ENCODE peak calls at places on chromosomes 16 and 17, in five cellular contexts. One of them, this sample, is unnamed.

GRCh38 chr17:17401271-17401781 is 75.5 kb upstream of the MED9 start:
- DNase-seq in breast epithelium: no peak
- DNase-seq in Caco-2: peak
- DNase-seq in fibroblast of mammary gland: peak
- DNase-seq in activated CD8-positive, alpha-beta T cell treated with anti-CD3 and anti-CD28 coated beads for 36 hours: peak
- DNase-seq in this sample: no peak

GRCh38 chr17:39513256-39513655 is 52.0 kb downstream of the CDK12 start:
- DNase-seq in Caco-2: no peak
- DNase-seq in breast epithelium: no peak
- DNase-seq in fibroblast of mammary gland: no peak
- DNase-seq in activated CD8-positive, alpha-beta T cell treated with anti-CD3 and anti-CD28 coated beads for 36 hours: no peak
- DNase-seq in this sample: no peak

GRCh38 chr17:33178641-33179040 is 114.5 kb downstream of the ASIC2 start:
- DNase-seq in Caco-2: no peak
- DNase-seq in fibroblast of mammary gland: no peak
- DNase-seq in breast epithelium: no peak
- DNase-seq in activated CD8-positive, alpha-beta T cell treated with anti-CD3 and anti-CD28 coated beads for 36 hours: no peak
- DNase-seq in this sample: no peak

GRCh38 chr17:5128905-5129535 is 13.2 kb downstream of the USP6 start:
- DNase-seq in fibroblast of mammary gland: no peak
- DNase-seq in breast epithelium: no peak
- DNase-seq in activated CD8-positive, alpha-beta T cell treated with anti-CD3 and anti-CD28 coated beads for 36 hours: no peak
- DNase-seq in Caco-2: no peak
- DNase-seq in this sample: peak

GRCh38 chr16:49560018-49560830 is 186.6 kb downstream of the C16orf78 start:
- DNase-seq in Caco-2: no peak
- DNase-seq in fibroblast of mammary gland: peak
- DNase-seq in breast epithelium: peak
- DNase-seq in activated CD8-positive, alpha-beta T cell treated with anti-CD3 and anti-CD28 coated beads for 36 hours: no peak
- DNase-seq in this sample: no peak

GRCh38 chr16:9125658-9126492 is 34.4 kb downstream of the HAPSTR1 start:
- DNase-seq in activated CD8-positive, alpha-beta T cell treated with anti-CD3 and anti-CD28 coated beads for 36 hours: peak
- DNase-seq in breast epithelium: no peak
- DNase-seq in Caco-2: no peak
- DNase-seq in fibroblast of mammary gland: no peak
- DNase-seq in this sample: peak

GRCh38 chr16:81616321-81617020 is 162.6 kb upstream of the PLCG2 start:
- DNase-seq in activated CD8-positive, alpha-beta T cell treated with anti-CD3 and anti-CD28 coated beads for 36 hours: peak
- DNase-seq in fibroblast of mammary gland: peak
- DNase-seq in breast epithelium: no peak
- DNase-seq in Caco-2: no peak
- DNase-seq in this sample: no peak

GRCh38 chr17:83196088-83196765 is 116.8 kb downstream of the METRNL start:
- DNase-seq in activated CD8-positive, alpha-beta T cell treated with anti-CD3 and anti-CD28 coated beads for 36 hours: no peak
- DNase-seq in breast epithelium: peak
- DNase-seq in fibroblast of mammary gland: peak
- DNase-seq in Caco-2: no peak
- DNase-seq in this sample: no peak

GRCh38 chr17:13885953-13886889 is 183.1 kb upstream of the COX10 start:
- DNase-seq in fibroblast of mammary gland: peak
- DNase-seq in breast epithelium: no peak
- DNase-seq in Caco-2: no peak
- DNase-seq in activated CD8-positive, alpha-beta T cell treated with anti-CD3 and anti-CD28 coated beads for 36 hours: no peak
- DNase-seq in this sample: no peak

GRCh38 chr16:46733319-46733830 is 14.8 kb downstream of the MYLK3 start:
- DNase-seq in breast epithelium: no peak
- DNase-seq in Caco-2: no peak
- DNase-seq in fibroblast of mammary gland: no peak
- DNase-seq in activated CD8-positive, alpha-beta T cell treated with anti-CD3 and anti-CD28 coated beads for 36 hours: no peak
- DNase-seq in this sample: no peak

GRCh38 chr17:2335726-2336214 is 487 bp downstream of the TSR1 start:
- DNase-seq in breast epithelium: no peak
- DNase-seq in activated CD8-positive, alpha-beta T cell treated with anti-CD3 and anti-CD28 coated beads for 36 hours: no peak
- DNase-seq in Caco-2: no peak
- DNase-seq in fibroblast of mammary gland: no peak
- DNase-seq in this sample: no peak

GRCh38 chr17:77957869-77958715 is at the start of gene TNRC6C:
- DNase-seq in fibroblast of mammary gland: peak
- DNase-seq in Caco-2: peak
- DNase-seq in activated CD8-positive, alpha-beta T cell treated with anti-CD3 and anti-CD28 coated beads for 36 hours: peak
- DNase-seq in breast epithelium: peak
- DNase-seq in this sample: peak
- TF ChIP-seq CTCF in fibroblast of mammary gland: no peak
- TF ChIP-seq CTCF in Caco-2: peak
- TF ChIP-seq CTCF in activated CD8-positive, alpha-beta T cell treated with anti-CD3 and anti-CD28 coated beads for 36 hours: no peak
- TF ChIP-seq CTCF in breast epithelium: peak
- TF ChIP-seq CTCF in this sample: no peak

GRCh38 chr16:2486645-2487516 is 12.0 kb downstream of the TBC1D24 start:
- DNase-seq in Caco-2: no peak
- DNase-seq in fibroblast of mammary gland: no peak
- DNase-seq in breast epithelium: peak
- DNase-seq in activated CD8-positive, alpha-beta T cell treated with anti-CD3 and anti-CD28 coated beads for 36 hours: peak
- DNase-seq in this sample: no peak
- TF ChIP-seq CTCF in Caco-2: no peak
- TF ChIP-seq CTCF in fibroblast of mammary gland: no peak
- TF ChIP-seq CTCF in breast epithelium: peak
- TF ChIP-seq CTCF in activated CD8-positive, alpha-beta T cell treated with anti-CD3 and anti-CD28 coated beads for 36 hours: peak
- TF ChIP-seq CTCF in this sample: no peak

GRCh38 chr16:88662843-88663606 is at the start of gene MVD:
- DNase-seq in fibroblast of mammary gland: peak
- DNase-seq in breast epithelium: peak
- DNase-seq in activated CD8-positive, alpha-beta T cell treated with anti-CD3 and anti-CD28 coated beads for 36 hours: peak
- DNase-seq in Caco-2: peak
- DNase-seq in this sample: peak
- TF ChIP-seq CTCF in fibroblast of mammary gland: no peak
- TF ChIP-seq CTCF in breast epithelium: no peak
- TF ChIP-seq CTCF in activated CD8-positive, alpha-beta T cell treated with anti-CD3 and anti-CD28 coated beads for 36 hours: no peak
- TF ChIP-seq CTCF in Caco-2: peak
- TF ChIP-seq CTCF in this sample: no peak

DNA sequence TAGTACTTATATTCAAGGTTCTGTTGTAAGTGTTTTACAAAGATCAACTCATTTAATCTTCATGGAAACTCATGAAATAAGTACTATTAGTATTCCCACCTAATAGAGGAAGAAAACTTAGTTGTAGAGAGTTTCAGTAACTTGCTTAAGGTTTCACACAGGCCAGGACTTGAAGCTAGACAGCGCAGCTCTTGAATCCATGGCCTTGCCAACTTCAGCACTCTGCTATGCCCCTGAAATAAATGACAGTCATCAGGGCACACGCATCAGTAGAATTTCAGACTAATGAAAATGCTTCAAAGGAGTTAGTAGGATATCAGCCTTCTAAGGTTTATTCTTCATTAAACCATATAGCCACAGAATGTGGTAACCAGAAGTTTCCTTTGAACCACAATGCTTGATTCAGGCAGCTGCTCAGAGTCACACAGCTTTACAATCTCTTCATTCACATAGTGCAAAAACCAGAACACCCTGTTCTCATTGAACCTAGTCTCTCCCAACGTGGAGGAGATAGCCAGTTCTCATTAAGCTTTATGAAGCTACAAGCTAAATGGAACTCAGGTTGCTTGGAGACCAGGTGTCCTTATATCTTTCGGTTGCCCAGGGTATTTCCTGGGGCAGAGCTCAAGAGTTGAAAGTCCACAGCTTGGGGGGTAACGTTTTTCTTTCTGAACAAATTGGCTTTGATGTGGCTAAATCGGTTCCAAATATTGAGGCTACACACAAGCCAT is 39.7 kb downstream of the KCNJ2 start:
- DNase-seq in activated CD8-positive, alpha-beta T cell treated with anti-CD3 and anti-CD28 coated beads for 36 hours: no peak
- DNase-seq in breast epithelium: no peak
- DNase-seq in Caco-2: no peak
- DNase-seq in fibroblast of mammary gland: no peak
- DNase-seq in this sample: no peak
- TF ChIP-seq CTCF in activated CD8-positive, alpha-beta T cell treated with anti-CD3 and anti-CD28 coated beads for 36 hours: no peak
- TF ChIP-seq CTCF in breast epithelium: no peak
- TF ChIP-seq CTCF in Caco-2: no peak
- TF ChIP-seq CTCF in fibroblast of mammary gland: no peak
- TF ChIP-seq CTCF in this sample: no peak

GRCh38 chr17:37737081-37737480 is 7.8 kb downstream of the HNF1B start:
- DNase-seq in Caco-2: no peak
- DNase-seq in activated CD8-positive, alpha-beta T cell treated with anti-CD3 and anti-CD28 coated beads for 36 hours: no peak
- DNase-seq in breast epithelium: no peak
- DNase-seq in fibroblast of mammary gland: peak
- DNase-seq in this sample: no peak
- TF ChIP-seq CTCF in Caco-2: peak
- TF ChIP-seq CTCF in activated CD8-positive, alpha-beta T cell treated with anti-CD3 and anti-CD28 coated beads for 36 hours: no peak
- TF ChIP-seq CTCF in breast epithelium: no peak
- TF ChIP-seq CTCF in fibroblast of mammary gland: peak
- TF ChIP-seq CTCF in this sample: peak

DNA sequence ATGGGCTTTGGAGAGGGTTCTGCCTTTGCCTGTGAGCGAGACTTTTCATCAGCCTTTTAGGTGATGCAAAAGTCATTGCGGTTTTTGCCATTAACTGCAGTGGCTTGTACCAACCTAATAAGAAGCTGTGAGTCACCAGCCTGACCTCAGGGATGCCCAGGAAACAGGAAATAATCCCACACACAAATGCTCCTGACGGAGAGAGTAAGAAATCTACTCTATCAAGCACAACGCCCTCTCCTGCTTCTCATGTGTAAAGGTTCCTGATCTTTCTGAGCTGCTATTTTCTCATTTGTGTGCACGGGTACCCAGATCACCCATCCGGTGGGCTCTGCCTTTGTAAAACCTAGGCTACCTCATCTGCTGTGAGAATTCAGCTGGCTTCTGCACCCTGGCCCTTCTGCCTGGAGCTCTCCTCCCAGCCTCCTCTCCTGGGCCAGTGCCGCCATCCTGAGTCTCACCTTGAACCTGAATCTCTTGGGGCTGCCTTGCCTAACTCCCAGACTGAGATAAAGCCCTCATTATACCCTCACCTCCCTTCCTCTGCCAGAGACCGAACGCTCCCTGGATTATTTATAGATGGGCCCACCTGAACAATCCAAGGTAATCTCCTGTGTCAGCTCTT is 299.7 kb downstream of the C16orf95 start:
- DNase-seq in Caco-2: no peak
- DNase-seq in fibroblast of mammary gland: peak
- DNase-seq in activated CD8-positive, alpha-beta T cell treated with anti-CD3 and anti-CD28 coated beads for 36 hours: peak
- DNase-seq in breast epithelium: no peak
- DNase-seq in this sample: no peak
- TF ChIP-seq CTCF in Caco-2: no peak
- TF ChIP-seq CTCF in fibroblast of mammary gland: peak
- TF ChIP-seq CTCF in activated CD8-positive, alpha-beta T cell treated with anti-CD3 and anti-CD28 coated beads for 36 hours: no peak
- TF ChIP-seq CTCF in breast epithelium: no peak
- TF ChIP-seq CTCF in this sample: peak

DNA sequence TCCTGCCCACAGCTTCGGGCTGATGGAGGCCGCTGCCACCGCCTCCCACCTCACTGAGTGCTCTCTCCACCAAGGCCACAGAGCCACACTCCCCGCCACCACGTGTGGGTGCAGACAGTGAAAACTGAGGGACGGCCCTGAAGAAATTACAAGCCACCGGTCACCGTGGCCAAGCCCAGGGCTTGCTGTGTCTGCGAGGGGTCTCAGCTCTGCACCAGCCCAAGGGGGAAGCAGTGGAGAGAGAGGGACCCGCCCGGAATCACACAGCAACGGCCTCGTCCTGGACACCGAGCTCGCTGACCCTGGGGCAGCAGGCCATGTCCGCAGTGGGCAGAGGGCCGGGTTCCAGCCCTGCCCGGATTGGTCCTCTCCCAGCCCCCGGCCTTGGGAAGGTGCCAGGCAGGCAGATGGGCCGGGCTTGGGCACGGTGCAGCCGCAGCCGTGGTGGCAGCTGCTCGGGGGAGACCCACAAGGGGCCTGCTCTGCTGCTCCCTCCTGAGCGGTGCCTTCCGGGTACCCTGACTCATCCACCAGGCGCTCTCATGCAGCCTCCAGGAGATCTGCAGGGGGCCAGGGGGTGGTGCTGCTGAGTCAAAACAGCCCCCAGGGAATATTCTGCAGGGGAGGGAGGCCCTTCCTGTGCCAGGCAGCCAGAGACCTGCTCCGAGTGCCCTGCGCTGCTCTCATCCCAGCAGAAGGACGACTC is 52.0 kb downstream of the CBFA2T3 start:
- DNase-seq in Caco-2: peak
- DNase-seq in fibroblast of mammary gland: peak
- DNase-seq in activated CD8-positive, alpha-beta T cell treated with anti-CD3 and anti-CD28 coated beads for 36 hours: peak
- DNase-seq in breast epithelium: no peak
- DNase-seq in this sample: no peak
- TF ChIP-seq CTCF in Caco-2: peak
- TF ChIP-seq CTCF in fibroblast of mammary gland: peak
- TF ChIP-seq CTCF in activated CD8-positive, alpha-beta T cell treated with anti-CD3 and anti-CD28 coated beads for 36 hours: peak
- TF ChIP-seq CTCF in breast epithelium: peak
- TF ChIP-seq CTCF in this sample: peak

GRCh38 chr17:43840814-43841213 is 6.2 kb upstream of the CD300LG start:
- DNase-seq in fibroblast of mammary gland: no peak
- DNase-seq in breast epithelium: no peak
- DNase-seq in activated CD8-positive, alpha-beta T cell treated with anti-CD3 and anti-CD28 coated beads for 36 hours: no peak
- DNase-seq in Caco-2: peak
- DNase-seq in this sample: no peak
- TF ChIP-seq CTCF in fibroblast of mammary gland: peak
- TF ChIP-seq CTCF in breast epithelium: no peak
- TF ChIP-seq CTCF in activated CD8-positive, alpha-beta T cell treated with anti-CD3 and anti-CD28 coated beads for 36 hours: no peak
- TF ChIP-seq CTCF in Caco-2: peak
- TF ChIP-seq CTCF in this sample: peak

DNA sequence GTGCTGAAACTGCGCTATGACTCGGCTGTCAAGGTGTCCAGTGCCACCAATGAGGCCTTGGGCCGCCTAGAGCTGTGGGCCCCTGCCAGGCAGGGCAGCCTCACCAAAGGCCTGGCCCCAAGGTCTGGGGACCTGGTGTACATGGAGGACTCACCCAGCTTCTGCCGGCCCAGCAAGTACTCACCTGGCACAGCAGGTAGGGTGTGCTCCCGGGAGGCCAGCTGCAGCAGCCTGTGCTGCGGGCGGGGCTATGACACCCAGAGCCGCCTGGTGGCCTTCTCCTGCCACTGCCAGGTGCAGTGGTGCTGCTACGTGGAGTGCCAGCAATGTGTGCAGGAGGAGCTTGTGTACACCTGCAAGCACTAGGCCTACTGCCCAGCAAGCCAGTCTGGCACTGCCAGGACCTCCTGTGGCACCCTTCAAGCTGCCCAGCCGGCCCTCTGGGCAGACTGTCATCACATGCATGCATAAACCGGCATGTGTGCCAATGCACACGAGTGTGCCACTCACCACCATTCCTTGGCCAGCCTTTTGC is 25.0 kb downstream of the WNT9B start:
- DNase-seq in fibroblast of mammary gland: no peak
- DNase-seq in activated CD8-positive, alpha-beta T cell treated with anti-CD3 and anti-CD28 coated beads for 36 hours: peak
- DNase-seq in Caco-2: peak
- DNase-seq in breast epithelium: no peak
- DNase-seq in this sample: no peak
- TF ChIP-seq CTCF in fibroblast of mammary gland: no peak
- TF ChIP-seq CTCF in activated CD8-positive, alpha-beta T cell treated with anti-CD3 and anti-CD28 coated beads for 36 hours: no peak
- TF ChIP-seq CTCF in Caco-2: peak
- TF ChIP-seq CTCF in breast epithelium: peak
- TF ChIP-seq CTCF in this sample: peak

DNA sequence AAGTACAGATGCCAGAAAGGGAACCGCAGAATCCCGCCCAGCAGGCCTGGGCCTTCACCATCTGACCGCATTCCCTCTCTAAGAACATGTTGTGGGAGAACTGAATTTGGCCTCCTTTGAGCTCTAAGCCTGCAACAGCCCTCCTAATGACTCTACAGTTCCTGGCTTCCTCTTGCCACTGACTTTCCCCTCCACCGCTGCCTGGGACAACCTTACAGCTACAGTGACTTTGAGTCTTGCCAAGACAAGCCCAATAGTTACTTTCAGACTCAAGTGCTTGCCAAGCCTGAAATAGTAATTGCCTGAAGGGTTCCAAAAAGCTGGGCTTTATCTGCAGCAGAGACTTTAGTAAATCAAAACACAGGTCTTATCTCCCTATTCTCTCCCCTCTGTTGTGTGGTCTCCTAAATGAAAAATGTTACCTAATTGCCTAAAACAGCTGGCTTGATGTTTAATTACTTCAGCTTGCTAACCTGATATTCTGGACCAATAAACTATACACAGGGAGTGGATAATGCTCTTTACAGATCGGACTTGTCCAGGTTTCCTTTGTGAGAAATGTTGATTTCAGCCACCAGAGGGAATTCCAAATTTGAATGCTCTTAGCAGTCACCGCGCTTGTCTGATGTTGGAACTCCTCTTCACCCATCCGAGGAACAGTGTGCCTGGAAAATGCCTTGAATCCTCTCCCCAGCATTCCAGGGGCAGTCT is 85.1 kb upstream of the TBX2 start:
- DNase-seq in fibroblast of mammary gland: peak
- DNase-seq in Caco-2: no peak
- DNase-seq in activated CD8-positive, alpha-beta T cell treated with anti-CD3 and anti-CD28 coated beads for 36 hours: no peak
- DNase-seq in breast epithelium: peak
- DNase-seq in this sample: no peak
- TF ChIP-seq CTCF in fibroblast of mammary gland: peak
- TF ChIP-seq CTCF in Caco-2: no peak
- TF ChIP-seq CTCF in activated CD8-positive, alpha-beta T cell treated with anti-CD3 and anti-CD28 coated beads for 36 hours: no peak
- TF ChIP-seq CTCF in breast epithelium: peak
- TF ChIP-seq CTCF in this sample: peak